ENCODE peak calls at places on chromosomes 2 and 18, in five cellular contexts. F is esophagus squamous epithelium, L is RWPE1, Z is H9, U is H1. H is an unnamed sample.

GRCh38 chr2:156452971-156453370 is 16.8 kb downstream of the GPD2 start:
- DNase-seq in F (no peak), L (no peak), Z (no peak), U (no peak), H (no peak)

GRCh38 chr2:131121464-131121863 is 16.3 kb downstream of the PLEKHB2 start:
- DNase-seq in F (no peak), L (no peak), Z (no peak), U (no peak), H (no peak)

GRCh38 chr2:83196225-83196624 is 1262.9 kb downstream of the SUCLG1 start:
- DNase-seq in F (no peak), L (peak), Z (no peak), U (no peak), H (no peak)

GRCh38 chr2:210224660-210225460 is at the start of gene ACADL:
- DNase-seq in F (no peak), L (peak), Z (peak), U (peak), H (peak)

GRCh38 chr2:98118161-98118560 is 31.2 kb downstream of the VWA3B start:
- DNase-seq in F (no peak), L (no peak), Z (no peak), U (no peak), H (no peak)

GRCh38 chr2:134988994-134989605 is 58.1 kb downstream of the MAP3K19 start:
- DNase-seq in F (no peak), L (peak), Z (no peak), U (no peak), H (no peak)

GRCh38 chr2:196171946-196172345 is 568 bp upstream of the STK17B start:
- DNase-seq in F (no peak), L (no peak), Z (no peak), U (no peak), H (no peak)

GRCh38 chr18:76476665-76477561 is 18.1 kb downstream of the ZNF516 start:
- DNase-seq in F (no peak), L (peak), Z (no peak), U (no peak), H (no peak)

GRCh38 chr18:25734336-25734735 is 356.1 kb downstream of the SS18 start:
- DNase-seq in F (no peak), L (no peak), Z (no peak), U (no peak), H (no peak)

GRCh38 chr18:75654928-75655745 is 227.6 kb upstream of the SMIM21 start:
- DNase-seq in F (no peak), L (no peak), Z (peak), U (no peak), H (peak)

GRCh38 chr2:141440072-141440635 is 690.7 kb downstream of the LRP1B start:
- DNase-seq in F (no peak), L (no peak), Z (peak), U (no peak), H (no peak)
- TF ChIP-seq CTCF in F (no peak), L (no peak), Z (no peak), U (no peak), H (no peak)

DNA sequence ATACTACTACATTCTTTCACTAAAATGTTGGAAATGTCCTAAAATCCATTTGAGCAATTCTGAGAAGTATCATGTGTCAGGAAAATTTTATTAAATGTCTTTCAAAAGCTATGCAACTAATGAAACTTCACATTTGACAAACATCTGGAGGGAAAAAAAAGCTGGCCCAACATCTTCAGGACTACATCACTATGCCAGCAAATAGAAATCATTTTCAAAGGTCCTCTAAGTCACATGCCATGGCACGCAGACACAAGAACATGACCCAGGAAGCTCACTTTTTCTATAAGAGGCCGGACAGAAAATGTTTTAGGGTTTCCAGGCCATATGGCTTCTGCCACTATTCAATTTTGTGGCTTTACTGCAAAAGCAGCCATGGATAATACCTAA is 11.6 kb downstream of the KANSL3 start:
- DNase-seq in F (no peak), L (no peak), Z (no peak), U (no peak), H (no peak)
- TF ChIP-seq CTCF in F (no peak), L (no peak), Z (no peak), U (no peak), H (no peak)

GRCh38 chr2:121897335-121897970 is 142.0 kb downstream of the TSN start:
- DNase-seq in F (no peak), L (peak), Z (peak), U (no peak), H (peak)
- TF ChIP-seq CTCF in F (peak), L (no peak), Z (peak), U (peak), H (peak)

GRCh38 chr18:42068030-42068429 is 113.0 kb downstream of the PIK3C3 start:
- DNase-seq in F (no peak), L (no peak), Z (no peak), U (no peak), H (no peak)

GRCh38 chr18:42067527-42067926 is 112.5 kb downstream of the PIK3C3 start:
- DNase-seq in F (no peak), L (no peak), Z (no peak), U (no peak), H (no peak)

GRCh38 chr18:42074704-42075103 is 119.7 kb downstream of the PIK3C3 start:
- DNase-seq in F (no peak), L (no peak), Z (no peak), U (no peak), H (no peak)

GRCh38 chr18:42069036-42069435 is 114.0 kb downstream of the PIK3C3 start:
- DNase-seq in F (no peak), L (peak), Z (no peak), U (no peak), H (no peak)

DNA sequence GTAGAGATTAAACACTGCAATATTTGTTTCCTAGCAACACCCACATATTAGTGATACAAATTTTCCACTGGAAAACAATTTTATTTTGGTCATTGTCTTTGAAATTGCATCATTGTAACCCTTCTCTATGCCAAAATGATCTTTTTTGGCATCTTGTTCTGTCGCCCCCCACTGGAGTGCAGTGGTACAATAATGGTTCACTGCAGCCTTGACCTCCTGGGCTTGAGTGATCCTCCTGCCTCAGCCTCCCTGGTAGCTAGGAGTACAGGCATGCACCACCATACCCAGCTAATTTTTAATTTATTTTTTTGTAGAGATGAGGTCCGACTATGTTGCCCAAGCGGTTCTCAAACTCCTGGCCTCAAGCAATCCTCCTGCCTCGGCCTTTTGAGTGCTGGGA is 117.4 kb downstream of the PIK3C3 start:
- DNase-seq in F (no peak), L (no peak), Z (no peak), U (no peak), H (no peak)
- TF ChIP-seq CTCF in F (no peak), L (no peak), Z (peak), U (no peak), H (no peak)

DNA sequence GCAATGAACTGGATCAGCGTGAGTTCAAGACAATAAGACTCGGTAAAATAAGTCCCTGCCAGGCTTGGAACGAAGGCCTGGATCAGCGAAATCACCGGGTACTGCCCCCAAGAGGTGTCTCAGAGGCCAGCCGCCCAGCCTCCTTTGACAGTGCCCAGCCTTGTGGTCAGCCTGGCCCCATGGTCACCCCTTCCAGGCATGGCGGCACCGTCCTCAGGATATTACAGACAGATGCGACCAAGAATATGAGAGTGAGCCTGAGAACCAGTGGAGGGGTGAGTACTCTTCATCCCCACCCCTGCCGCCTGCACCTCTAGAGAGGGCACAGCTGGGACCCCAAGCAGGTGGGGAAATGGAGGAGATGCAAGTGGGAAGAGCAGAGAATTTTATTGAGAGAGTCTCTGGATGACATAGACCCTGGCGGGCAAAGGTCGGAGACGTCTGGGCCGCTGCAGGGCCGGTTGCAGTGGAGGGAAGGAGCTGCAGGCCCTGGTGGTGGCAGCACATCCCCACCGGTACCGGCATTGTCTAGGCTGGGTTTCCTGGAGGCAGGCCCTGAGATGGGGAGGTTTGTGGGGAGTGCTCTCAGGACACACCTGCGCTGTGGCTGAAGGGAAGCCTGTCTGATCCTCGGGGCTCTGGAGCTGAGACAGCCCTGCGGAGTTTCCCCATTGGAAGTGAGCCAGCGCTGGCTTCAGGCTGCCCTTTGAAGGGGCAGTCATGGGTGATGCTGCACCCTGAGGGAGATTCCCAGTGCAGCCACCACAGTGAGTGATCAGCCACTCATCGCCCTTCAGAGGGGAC is 190.0 kb downstream of the SEPTIN10 start:
- DNase-seq in F (no peak), L (no peak), Z (peak), U (no peak), H (no peak)
- TF ChIP-seq CTCF in F (no peak), L (no peak), Z (no peak), U (peak), H (no peak)

GRCh38 chr2:186459009-186459408 is 27.1 kb upstream of the ZC3H15 start:
- DNase-seq in F (no peak), L (no peak), Z (no peak), U (no peak), H (no peak)

GRCh38 chr2:186457908-186458307 is 28.2 kb upstream of the ZC3H15 start:
- DNase-seq in F (no peak), L (no peak), Z (no peak), U (no peak), H (no peak)

GRCh38 chr2:186456941-186457340 is 29.1 kb upstream of the ZC3H15 start:
- DNase-seq in F (no peak), L (no peak), Z (no peak), U (no peak), H (no peak)

GRCh38 chr2:186455613-186456012 is 30.4 kb upstream of the ZC3H15 start:
- DNase-seq in F (no peak), L (no peak), Z (no peak), U (no peak), H (no peak)

DNA sequence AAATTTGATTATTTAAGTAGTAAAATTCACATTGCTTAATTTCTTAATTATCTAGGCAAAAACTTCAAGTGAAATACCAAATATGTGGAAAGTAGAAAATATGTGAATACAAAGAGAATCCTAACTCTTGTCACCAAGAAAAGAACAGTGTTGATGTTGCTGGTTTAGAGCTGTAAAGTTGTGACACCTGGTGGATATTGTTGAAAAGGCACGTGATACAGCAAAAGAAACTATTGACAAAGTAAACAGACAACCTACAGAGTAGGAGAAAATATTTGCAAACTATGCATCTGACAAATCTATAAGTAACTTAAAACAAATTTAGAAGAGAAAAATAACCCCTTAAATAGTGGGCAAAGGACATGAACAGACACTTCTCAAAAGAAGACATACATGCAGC is 25.6 kb upstream of the ZC3H15 start:
- DNase-seq in F (no peak), L (no peak), Z (no peak), U (no peak), H (no peak)
- TF ChIP-seq CTCF in F (peak), L (peak), Z (peak), U (peak), H (peak)

DNA sequence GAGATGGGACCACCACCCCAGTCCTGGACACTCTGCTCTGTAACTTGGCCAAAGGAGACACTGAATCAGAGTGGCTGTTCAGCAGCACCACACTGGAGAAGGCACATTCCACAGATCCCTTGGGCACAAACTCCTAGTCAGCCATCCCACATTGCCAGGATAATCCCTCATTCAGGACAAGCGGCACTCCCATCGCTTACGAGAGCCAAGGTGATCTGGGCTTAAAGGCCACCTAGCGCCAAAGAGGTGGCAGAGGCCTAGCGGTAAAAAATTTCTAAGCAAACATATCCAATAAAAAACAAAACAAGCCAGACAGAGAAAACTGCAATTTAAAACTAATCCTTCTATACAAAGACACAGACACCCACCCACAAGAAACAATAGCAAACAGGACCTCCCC is 62.2 kb downstream of the EPB41L3 start:
- DNase-seq in F (no peak), L (no peak), Z (no peak), U (no peak), H (no peak)
- TF ChIP-seq CTCF in F (no peak), L (no peak), Z (no peak), U (no peak), H (no peak)

GRCh38 chr2:202871161-202872141 is at the start of gene ICA1L:
- DNase-seq in F (no peak), L (peak), Z (peak), U (peak), H (peak)
- TF ChIP-seq CTCF in F (no peak), L (no peak), Z (no peak), U (no peak), H (no peak)

GRCh38 chr2:104521247-104521646 is 332.7 kb upstream of the POU3F3 start:
- DNase-seq in F (no peak), L (no peak), Z (peak), U (peak), H (no peak)
- TF ChIP-seq CTCF in F (no peak), L (no peak), Z (peak), U (peak), H (no peak)

GRCh38 chr18:52343731-52344340 is 3.8 kb downstream of the DCC start:
- DNase-seq in F (no peak), L (no peak), Z (no peak), U (no peak), H (no peak)

GRCh38 chr18:52352920-52353319 is 12.9 kb downstream of the DCC start:
- DNase-seq in F (no peak), L (no peak), Z (no peak), U (no peak), H (no peak)

GRCh38 chr18:52345428-52345827 is 5.4 kb downstream of the DCC start:
- DNase-seq in F (no peak), L (no peak), Z (no peak), U (no peak), H (no peak)

GRCh38 chr18:52343138-52343537 is 3.1 kb downstream of the DCC start:
- DNase-seq in F (no peak), L (no peak), Z (no peak), U (no peak), H (no peak)

GRCh38 chr18:52348209-52348608 is 8.2 kb downstream of the DCC start:
- DNase-seq in F (no peak), L (peak), Z (peak), U (peak), H (no peak)
- TF ChIP-seq CTCF in F (no peak), L (no peak), Z (peak), U (peak), H (peak)